ENCODE peak calls at places on chromosomes 4 and X, in five cellular contexts. One of them, this sample, is unnamed.

GRCh38 chr4:89072921-89073320 is 15.9 kb upstream of the FAM13A start:
- DNase-seq in Calu3: no peak
- DNase-seq in coronary artery: no peak
- DNase-seq in psoas muscle: no peak
- DNase-seq in foreskin fibroblast: no peak
- DNase-seq in this sample: no peak

GRCh38 chrX:10158279-10158939 is 1.6 kb downstream of the CLCN4 start:
- DNase-seq in Calu3: peak; percentile 34
- DNase-seq in foreskin fibroblast: peak; percentile 59
- DNase-seq in coronary artery: no peak
- DNase-seq in psoas muscle: peak; percentile 35
- DNase-seq in this sample: no peak

GRCh38 chr4:28211714-28212470 is 1351.3 kb downstream of the STIM2 start:
- DNase-seq in foreskin fibroblast: no peak
- DNase-seq in Calu3: no peak
- DNase-seq in coronary artery: no peak
- DNase-seq in psoas muscle: no peak
- DNase-seq in this sample: no peak

GRCh38 chr4:14168919-14169318 is 541.4 kb upstream of the BOD1L1 start:
- DNase-seq in psoas muscle: no peak
- DNase-seq in coronary artery: no peak
- DNase-seq in Calu3: peak; percentile 79
- DNase-seq in foreskin fibroblast: peak; percentile 98
- DNase-seq in this sample: no peak

GRCh38 chr4:113784497-113785254 is 23.1 kb upstream of the CAMK2D start:
- DNase-seq in Calu3: no peak
- DNase-seq in foreskin fibroblast: peak; percentile 96
- DNase-seq in coronary artery: no peak
- DNase-seq in psoas muscle: no peak
- DNase-seq in this sample: no peak

GRCh38 chr4:1403591-1404572 is 2.4 kb downstream of the NKX1-1 start:
- DNase-seq in foreskin fibroblast: peak; percentile 23
- DNase-seq in Calu3: no peak
- DNase-seq in coronary artery: peak; percentile 60
- DNase-seq in psoas muscle: no peak
- DNase-seq in this sample: no peak

GRCh38 chr4:102503301-102503746 is 2.2 kb downstream of the NFKB1 start:
- DNase-seq in psoas muscle: no peak
- DNase-seq in Calu3: no peak
- DNase-seq in foreskin fibroblast: no peak
- DNase-seq in coronary artery: no peak
- DNase-seq in this sample: no peak

GRCh38 chrX:13652256-13653021 is 502 bp upstream of the TCEANC start:
- DNase-seq in foreskin fibroblast: peak; percentile 88
- DNase-seq in psoas muscle: no peak
- DNase-seq in coronary artery: no peak
- DNase-seq in Calu3: peak; percentile 34
- DNase-seq in this sample: no peak

GRCh38 chr4:77449162-77449561 is 156.5 kb upstream of the CXCL13 start:
- DNase-seq in Calu3: no peak
- DNase-seq in psoas muscle: no peak
- DNase-seq in foreskin fibroblast: peak; percentile 46
- DNase-seq in coronary artery: no peak
- DNase-seq in this sample: no peak

GRCh38 chr4:102438873-102439614 is 62.1 kb upstream of the NFKB1 start:
- DNase-seq in Calu3: peak; percentile 3
- DNase-seq in psoas muscle: no peak
- DNase-seq in coronary artery: no peak
- DNase-seq in foreskin fibroblast: peak; percentile 94
- DNase-seq in this sample: no peak

GRCh38 chrX:118216488-118216887 is 99.9 kb upstream of the KLHL13 start:
- DNase-seq in Calu3: no peak
- DNase-seq in psoas muscle: no peak
- DNase-seq in foreskin fibroblast: no peak
- DNase-seq in coronary artery: no peak
- DNase-seq in this sample: no peak

GRCh38 chr4:15144967-15145295 is 142.7 kb downstream of the CPEB2 start:
- DNase-seq in Calu3: no peak
- DNase-seq in foreskin fibroblast: no peak
- DNase-seq in coronary artery: no peak
- DNase-seq in psoas muscle: no peak
- DNase-seq in this sample: no peak

GRCh38 chrX:138026211-138026610 is 460.3 kb downstream of the ZIC3 start:
- DNase-seq in foreskin fibroblast: no peak
- DNase-seq in coronary artery: no peak
- DNase-seq in psoas muscle: no peak
- DNase-seq in Calu3: no peak
- DNase-seq in this sample: no peak
- TF ChIP-seq CTCF in foreskin fibroblast: no peak
- TF ChIP-seq CTCF in coronary artery: no peak
- TF ChIP-seq CTCF in psoas muscle: peak; percentile 39
- TF ChIP-seq CTCF in Calu3: no peak
- TF ChIP-seq CTCF in this sample: peak; percentile 66

GRCh38 chrX:111719426-111720210 is 38.6 kb downstream of the ALG13 start:
- DNase-seq in coronary artery: no peak
- DNase-seq in psoas muscle: no peak
- DNase-seq in foreskin fibroblast: no peak
- DNase-seq in Calu3: no peak
- DNase-seq in this sample: no peak
- TF ChIP-seq CTCF in coronary artery: no peak
- TF ChIP-seq CTCF in psoas muscle: peak; percentile 32
- TF ChIP-seq CTCF in foreskin fibroblast: no peak
- TF ChIP-seq CTCF in Calu3: no peak
- TF ChIP-seq CTCF in this sample: peak; percentile 65

GRCh38 chr4:174365018-174365587 is 81.4 kb downstream of the CEP44 start:
- DNase-seq in psoas muscle: no peak
- DNase-seq in Calu3: peak; percentile 42
- DNase-seq in foreskin fibroblast: peak; percentile 61
- DNase-seq in coronary artery: no peak
- DNase-seq in this sample: no peak
- TF ChIP-seq CTCF in psoas muscle: peak; percentile 54
- TF ChIP-seq CTCF in Calu3: peak; percentile 21
- TF ChIP-seq CTCF in foreskin fibroblast: peak; percentile 9
- TF ChIP-seq CTCF in coronary artery: no peak
- TF ChIP-seq CTCF in this sample: peak; percentile 81

GRCh38 chrX:40688976-40689375 is 41.6 kb upstream of the CXorf38 start:
- DNase-seq in Calu3: no peak
- DNase-seq in foreskin fibroblast: no peak
- DNase-seq in coronary artery: no peak
- DNase-seq in psoas muscle: no peak
- DNase-seq in this sample: no peak
- TF ChIP-seq CTCF in Calu3: no peak
- TF ChIP-seq CTCF in foreskin fibroblast: no peak
- TF ChIP-seq CTCF in coronary artery: no peak
- TF ChIP-seq CTCF in psoas muscle: no peak
- TF ChIP-seq CTCF in this sample: no peak

GRCh38 chrX:82676386-82676785 is 831.7 kb upstream of the POU3F4 start:
- DNase-seq in Calu3: no peak
- DNase-seq in coronary artery: no peak
- DNase-seq in psoas muscle: no peak
- DNase-seq in foreskin fibroblast: no peak
- DNase-seq in this sample: no peak
- TF ChIP-seq CTCF in Calu3: no peak
- TF ChIP-seq CTCF in coronary artery: no peak
- TF ChIP-seq CTCF in psoas muscle: peak; percentile 18
- TF ChIP-seq CTCF in foreskin fibroblast: no peak
- TF ChIP-seq CTCF in this sample: peak; percentile 49

DNA sequence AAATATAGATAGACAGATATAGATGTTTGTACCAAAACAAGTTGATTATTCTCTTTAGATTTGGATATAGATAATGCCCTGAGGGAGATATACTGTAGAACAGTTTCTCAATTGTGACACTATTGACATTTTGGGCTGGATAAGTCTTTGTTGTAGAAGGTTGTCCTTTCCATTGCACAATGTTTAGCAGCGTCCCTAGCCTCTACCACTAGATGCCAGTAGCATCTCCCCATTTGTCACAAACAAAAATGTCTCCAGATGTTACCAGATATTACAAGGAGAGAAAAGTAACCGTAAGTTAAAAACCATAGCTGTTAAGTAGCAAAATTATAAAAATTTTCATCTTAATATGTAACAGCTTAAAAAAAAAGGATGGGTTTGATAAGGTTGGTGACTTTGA is 2595.3 kb downstream of the ARAP2 start:
- DNase-seq in Calu3: no peak
- DNase-seq in foreskin fibroblast: peak; percentile 82
- DNase-seq in psoas muscle: no peak
- DNase-seq in coronary artery: no peak
- DNase-seq in this sample: no peak
- TF ChIP-seq CTCF in Calu3: no peak
- TF ChIP-seq CTCF in foreskin fibroblast: peak; percentile 89
- TF ChIP-seq CTCF in psoas muscle: no peak
- TF ChIP-seq CTCF in coronary artery: no peak
- TF ChIP-seq CTCF in this sample: peak; percentile 59

GRCh38 chrX:475926-476723 is 89.4 kb upstream of the PPP2R3B start:
- DNase-seq in psoas muscle: no peak
- DNase-seq in foreskin fibroblast: no peak
- DNase-seq in Calu3: no peak
- DNase-seq in coronary artery: no peak
- DNase-seq in this sample: no peak

GRCh38 chrX:476724-477075 is 90.0 kb upstream of the PPP2R3B start:
- DNase-seq in foreskin fibroblast: no peak
- DNase-seq in Calu3: no peak
- DNase-seq in psoas muscle: no peak
- DNase-seq in coronary artery: no peak
- DNase-seq in this sample: no peak

GRCh38 chrX:470686-471085 is 84.0 kb upstream of the PPP2R3B start:
- DNase-seq in foreskin fibroblast: no peak
- DNase-seq in coronary artery: no peak
- DNase-seq in psoas muscle: no peak
- DNase-seq in Calu3: no peak
- DNase-seq in this sample: no peak

GRCh38 chrX:468979-469378 is 82.3 kb upstream of the PPP2R3B start:
- DNase-seq in coronary artery: no peak
- DNase-seq in foreskin fibroblast: no peak
- DNase-seq in Calu3: no peak
- DNase-seq in psoas muscle: no peak
- DNase-seq in this sample: no peak

DNA sequence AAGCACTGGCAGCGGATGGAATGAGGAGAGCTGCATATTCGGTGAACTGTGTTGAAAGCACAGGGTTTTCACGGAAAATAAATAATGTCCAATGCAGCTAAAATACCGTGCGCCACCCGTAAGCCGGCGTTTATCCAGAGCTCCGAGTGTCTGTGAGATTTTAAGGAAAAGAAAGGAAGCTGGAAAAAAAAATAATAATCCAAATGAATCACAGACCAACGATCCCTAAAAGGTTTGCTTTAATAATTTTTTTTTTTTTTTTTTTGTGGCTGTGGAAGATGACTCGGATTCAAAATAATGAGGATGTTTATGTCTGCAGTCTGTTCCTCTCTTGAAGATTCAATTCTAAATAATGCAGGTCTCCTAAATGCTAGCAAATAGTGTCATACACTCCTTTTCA is 84.5 kb upstream of the PPP2R3B start:
- DNase-seq in Calu3: no peak
- DNase-seq in foreskin fibroblast: peak; percentile 11
- DNase-seq in psoas muscle: no peak
- DNase-seq in coronary artery: no peak
- DNase-seq in this sample: no peak
- TF ChIP-seq CTCF in Calu3: no peak
- TF ChIP-seq CTCF in foreskin fibroblast: no peak
- TF ChIP-seq CTCF in psoas muscle: no peak
- TF ChIP-seq CTCF in coronary artery: no peak
- TF ChIP-seq CTCF in this sample: no peak

DNA sequence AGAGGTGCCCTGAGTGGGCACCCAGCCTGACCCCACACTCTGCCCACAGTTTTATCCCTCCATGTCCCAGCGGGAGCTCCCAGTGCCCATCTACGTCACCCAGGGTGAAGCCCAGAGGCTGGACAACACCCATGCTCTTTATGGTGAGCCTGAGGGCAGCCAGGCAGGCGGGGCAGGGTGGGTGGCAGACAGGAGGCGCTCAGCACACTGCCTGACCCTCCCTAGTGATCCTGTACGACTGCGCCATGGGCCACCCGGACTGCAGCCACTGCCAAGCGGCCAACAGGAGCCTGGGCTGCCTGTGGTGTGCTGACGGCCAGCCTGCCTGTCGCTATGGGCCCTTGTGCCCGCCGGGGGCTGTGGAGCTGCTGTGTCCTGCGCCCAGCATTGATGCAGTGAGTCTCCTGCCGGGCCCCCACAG is 7.2 kb downstream of the PLXNB3 start:
- DNase-seq in coronary artery: peak; percentile 49
- DNase-seq in Calu3: no peak
- DNase-seq in psoas muscle: no peak
- DNase-seq in foreskin fibroblast: no peak
- DNase-seq in this sample: no peak
- TF ChIP-seq CTCF in coronary artery: no peak
- TF ChIP-seq CTCF in Calu3: no peak
- TF ChIP-seq CTCF in psoas muscle: no peak
- TF ChIP-seq CTCF in foreskin fibroblast: no peak
- TF ChIP-seq CTCF in this sample: no peak

DNA sequence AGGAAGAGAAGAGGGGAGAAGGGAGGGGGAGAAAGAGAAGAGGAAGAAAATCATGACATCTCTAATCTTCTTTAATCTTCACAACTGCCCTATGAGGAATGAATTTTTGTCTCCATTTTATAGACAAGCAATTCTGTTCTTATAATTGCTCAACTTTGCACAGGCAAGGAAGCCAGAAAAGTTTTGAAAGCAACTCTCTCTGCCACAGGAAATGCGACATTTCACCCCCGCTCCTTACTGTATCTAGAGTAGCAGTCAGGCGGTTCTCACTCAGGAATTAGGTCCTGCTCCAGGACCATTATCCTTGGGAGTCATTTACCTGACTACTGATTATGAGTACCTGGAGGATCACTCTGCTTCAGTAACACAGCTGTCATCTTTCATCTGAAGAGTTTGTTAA is 69.2 kb upstream of the FAM9A start:
- DNase-seq in Calu3: no peak
- DNase-seq in coronary artery: no peak
- DNase-seq in foreskin fibroblast: no peak
- DNase-seq in psoas muscle: no peak
- DNase-seq in this sample: no peak
- TF ChIP-seq CTCF in Calu3: no peak
- TF ChIP-seq CTCF in coronary artery: no peak
- TF ChIP-seq CTCF in foreskin fibroblast: no peak
- TF ChIP-seq CTCF in psoas muscle: no peak
- TF ChIP-seq CTCF in this sample: no peak

DNA sequence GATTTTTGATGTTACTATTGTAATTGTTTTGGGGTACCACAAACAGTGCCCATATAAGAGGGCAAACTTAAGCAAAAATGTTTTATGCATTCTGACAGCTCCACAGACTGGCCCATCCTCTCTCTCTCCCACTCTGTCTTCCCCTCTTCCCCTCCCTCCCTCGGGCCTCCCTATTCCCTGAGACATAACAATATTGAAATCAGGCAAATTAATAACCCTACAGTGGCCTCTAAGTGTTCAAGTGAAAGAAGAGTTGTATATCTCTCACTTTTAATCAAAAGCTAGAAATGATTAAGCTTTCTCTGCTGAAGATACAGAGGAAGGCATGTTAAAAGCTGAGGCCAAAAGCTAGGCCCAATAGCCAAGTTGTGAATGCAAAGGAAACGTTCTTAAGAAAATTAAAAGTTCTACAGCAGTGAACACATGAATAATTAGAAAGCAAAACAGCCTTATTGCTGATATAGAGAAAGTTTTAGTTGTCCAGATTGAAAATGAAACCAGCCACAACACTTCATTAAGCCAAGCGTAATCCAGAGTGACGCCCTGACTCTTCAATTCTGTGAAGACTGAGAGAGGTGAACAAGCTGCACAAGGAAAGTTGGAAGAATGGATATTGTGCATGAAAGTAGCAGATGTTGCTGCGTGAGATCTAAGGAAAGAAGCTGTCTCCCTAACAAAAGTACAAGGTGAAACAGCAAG is 54.8 kb downstream of the USO1 start:
- DNase-seq in Calu3: no peak
- DNase-seq in psoas muscle: no peak
- DNase-seq in coronary artery: no peak
- DNase-seq in foreskin fibroblast: no peak
- DNase-seq in this sample: no peak
- TF ChIP-seq CTCF in Calu3: no peak
- TF ChIP-seq CTCF in psoas muscle: no peak
- TF ChIP-seq CTCF in coronary artery: no peak
- TF ChIP-seq CTCF in foreskin fibroblast: no peak
- TF ChIP-seq CTCF in this sample: no peak